ENCODE peak calls at places on chromosomes 5 and 9, in five cellular contexts. Z is SJSA1; F is AG08395; U is Calu3; L is central memory CD8-positive, alpha-beta T cell. C is an unnamed sample.

GRCh38 chr9:89806371-89807100 is 201.7 kb downstream of the GADD45G start:
- DNase-seq in U (no peak), F (peak), Z (no peak), L (no peak), C (no peak)

GRCh38 chr9:100669968-100670367 is 92.1 kb downstream of the CAVIN4 start:
- DNase-seq in Z (no peak), U (no peak), F (no peak), L (no peak), C (no peak)

GRCh38 chr5:177557041-177557647 is 2.8 kb upstream of the FAM193B start:
- DNase-seq in Z (no peak), L (no peak), F (no peak), U (no peak), C (no peak)

GRCh38 chr9:76530458-76531100 is 71.6 kb downstream of the GCNT1 start:
- DNase-seq in L (no peak), F (peak), Z (peak), U (no peak), C (no peak)

GRCh38 chr9:116298249-116298648 is 144.7 kb downstream of the PAPPA start:
- DNase-seq in F (no peak), U (no peak), L (no peak), Z (no peak), C (no peak)

GRCh38 chr9:31839273-31839672 is 545.2 kb upstream of the ACO1 start:
- DNase-seq in Z (no peak), F (no peak), L (no peak), U (peak), C (no peak)

GRCh38 chr5:82100303-82101077 is 128.7 kb downstream of the ATG10 start:
- DNase-seq in U (peak), F (no peak), L (no peak), Z (no peak), C (no peak)

GRCh38 chr5:137933491-137933911 is 44.2 kb downstream of the PKD2L2 start:
- DNase-seq in Z (peak), L (no peak), U (no peak), F (no peak), C (no peak)

GRCh38 chr5:149130932-149131273 is 10.4 kb upstream of the ABLIM3 start:
- DNase-seq in Z (no peak), F (no peak), L (no peak), U (no peak), C (no peak)

GRCh38 chr5:118008779-118009178 is 979.6 kb downstream of the DTWD2 start:
- DNase-seq in Z (no peak), U (no peak), L (no peak), F (no peak), C (no peak)

GRCh38 chr9:109166171-109166770 is 778 bp downstream of the FRRS1L start:
- DNase-seq in Z (no peak), U (no peak), F (no peak), L (no peak), C (no peak)

GRCh38 chr5:84249918-84250635 is 134.6 kb downstream of the EDIL3 start:
- DNase-seq in F (peak), Z (peak), L (no peak), U (no peak), C (no peak)

GRCh38 chr5:156477196-156477595 is 150.2 kb downstream of the SGCD start:
- DNase-seq in L (no peak), Z (no peak), U (no peak), F (no peak), C (no peak)

GRCh38 chr9:107946364-107947137 is 457.0 kb upstream of the KLF4 start:
- DNase-seq in U (no peak), Z (no peak), L (no peak), F (no peak), C (no peak)

GRCh38 chr9:108663381-108663876 is 192.4 kb downstream of the ACTL7B start:
- DNase-seq in F (peak), Z (no peak), L (no peak), U (no peak), C (no peak)

GRCh38 chr5:96195053-96195452 is 233.4 kb upstream of the ELL2 start:
- DNase-seq in F (no peak), U (no peak), L (no peak), Z (no peak), C (no peak)

GRCh38 chr5:37792976-37793328 is 46.9 kb downstream of the GDNF start:
- DNase-seq in U (no peak), Z (no peak), F (peak), L (no peak), C (no peak)

C was measured in activated gamma-delta T cell.